ENCODE peak calls at places on chromosomes 13 and 19, in seven cellular contexts. M is mesendoderm, N is trophoblast cell, Z is H9, W is mesenchymal stem cell, G is neuronal stem cell, K is H1. Y is an unnamed sample.

GRCh38 chr19:3344608-3345598 is 21.5 kb upstream of the NFIC start:
- DNase-seq in M (no peak), N (peak; percentile 49), Z (no peak), W (no peak), K (no peak), G (no peak), Y (no peak)

GRCh38 chr19:52567921-52568320 is 2.2 kb upstream of the ZNF701 start:
- DNase-seq in Z (no peak), K (no peak), M (no peak), N (peak; percentile 93), W (no peak), G (no peak), Y (no peak)

GRCh38 chr19:35717665-35718344 is at the start of gene KMT2B:
- DNase-seq in K (peak; percentile 94), N (no peak), G (no peak), W (no peak), Z (peak; percentile 98), M (no peak), Y (no peak)

GRCh38 chr13:65787087-65787486 is 1443.0 kb downstream of the PCDH9 start:
- DNase-seq in N (no peak), K (no peak), Z (no peak), G (no peak), M (no peak), W (no peak), Y (peak; percentile 27)

GRCh38 chr13:75372923-75373841 is 108.8 kb downstream of the TBC1D4 start:
- DNase-seq in N (peak; percentile 78), K (no peak), G (no peak), M (no peak), W (no peak), Z (no peak), Y (no peak)

GRCh38 chr13:34416833-34417425 is 525.1 kb upstream of the NBEA start:
- DNase-seq in M (no peak), K (no peak), N (no peak), G (no peak), Z (no peak), W (no peak), Y (peak; percentile 39)

GRCh38 chr13:37602743-37603381 is 4.3 kb upstream of the POSTN start:
- DNase-seq in Z (no peak), G (no peak), M (no peak), K (no peak), N (peak; percentile 36), W (peak; percentile 43), Y (peak; percentile 47)

GRCh38 chr19:19507354-19507753 is 8.0 kb downstream of the TSSK6 start:
- DNase-seq in Z (no peak), G (no peak), N (no peak), K (no peak), W (no peak), M (no peak), Y (no peak)

GRCh38 chr13:110555601-110556223 is 5.8 kb downstream of the RAB20 start:
- DNase-seq in G (no peak), Z (no peak), K (no peak), N (no peak), M (no peak), W (no peak), Y (no peak)

GRCh38 chr13:113373811-113374485 is 10.0 kb upstream of the GRTP1 start:
- DNase-seq in W (no peak), N (no peak), Z (no peak), M (no peak), G (no peak), K (no peak), Y (no peak)

GRCh38 chr19:33447336-33448158 is 74.0 kb downstream of the CEBPG start:
- DNase-seq in K (no peak), W (no peak), N (peak; percentile 5), G (no peak), Z (no peak), M (no peak), Y (no peak)

GRCh38 chr13:33536639-33537425 is 251.3 kb upstream of the STARD13 start:
- DNase-seq in Z (no peak), K (no peak), N (no peak), W (peak; percentile 93), M (no peak), G (no peak), Y (peak; percentile 95)

GRCh38 chr19:9791552-9792181 is 23.1 kb upstream of the ZNF846 start:
- DNase-seq in G (peak; percentile 95), M (peak; percentile 98), N (peak; percentile 82), Z (peak; percentile 99), W (peak; percentile 97), K (peak; percentile 98), Y (peak; percentile 93)

GRCh38 chr19:33813391-33814101 is 16.9 kb downstream of the KCTD15 start:
- DNase-seq in W (no peak), Z (no peak), M (no peak), G (no peak), K (no peak), N (no peak), Y (no peak)

GRCh38 chr19:27935669-27936068 is 1277.3 kb downstream of the UQCRFS1 start:
- DNase-seq in Z (no peak), M (no peak), K (no peak), G (no peak), W (no peak), N (no peak), Y (no peak)

GRCh38 chr19:16265890-16266585 is 58.6 kb upstream of the KLF2 start:
- DNase-seq in K (no peak), N (no peak), G (no peak), Z (no peak), W (no peak), M (no peak), Y (no peak)

GRCh38 chr19:2461751-2462634 is 5.2 kb upstream of the LMNB2 start:
- DNase-seq in N (peak; percentile 53), W (peak; percentile 68), Z (peak; percentile 84), M (peak; percentile 80), K (peak; percentile 82), G (peak; percentile 56), Y (peak; percentile 56)

GRCh38 chr13:76425930-76426329 is 460.3 kb downstream of the KCTD12 start:
- DNase-seq in N (no peak), Z (no peak), G (no peak), W (peak; percentile 76), M (peak; percentile 10), K (no peak), Y (peak; percentile 93)

GRCh38 chr19:2962018-2962670 is 15.2 kb upstream of the TLE6 start:
- DNase-seq in G (peak; percentile 90), M (peak; percentile 86), Z (peak; percentile 62), N (peak; percentile 97), K (peak; percentile 69), W (peak; percentile 79), Y (peak; percentile 89)

GRCh38 chr19:36577271-36577996 is 4.3 kb upstream of the ZNF529 start:
- DNase-seq in G (no peak), Z (no peak), N (peak; percentile 4), W (no peak), K (no peak), M (peak; percentile 73), Y (no peak)

GRCh38 chr13:30927595-30927994 is 4.9 kb upstream of the TEX26 start:
- DNase-seq in W (no peak), G (no peak), M (no peak), K (no peak), Z (no peak), N (peak; percentile 18), Y (no peak)

GRCh38 chr13:100506154-100506553 is 82.4 kb downstream of the GGACT start:
- DNase-seq in N (no peak), W (no peak), G (no peak), K (no peak), M (no peak), Z (no peak), Y (no peak)

GRCh38 chr19:8638078-8638619 is 7.7 kb downstream of the NFILZ start:
- DNase-seq in N (peak; percentile 75), M (no peak), W (no peak), Z (no peak), K (no peak), G (no peak), Y (peak; percentile 21)

GRCh38 chr19:55671054-55671378 is 4.0 kb upstream of the EPN1 start:
- DNase-seq in N (no peak), M (no peak), Z (no peak), G (no peak), K (no peak), W (no peak), Y (no peak)

GRCh38 chr13:43127827-43128226 is 104.4 kb downstream of the DNAJC15 start:
- DNase-seq in W (peak; percentile 53), K (no peak), G (no peak), N (no peak), M (no peak), Z (no peak), Y (no peak)

GRCh38 chr13:44796597-44797517 is 192.4 kb downstream of the NUFIP1 start:
- DNase-seq in W (no peak), Z (no peak), N (no peak), K (no peak), G (no peak), M (no peak), Y (no peak)

GRCh38 chr19:38264486-38265212 is at the start of gene SPINT2:
- DNase-seq in N (peak; percentile 68), M (peak; percentile 91), G (peak; percentile 65), K (peak; percentile 98), Z (peak; percentile 93), W (no peak), Y (no peak)

GRCh38 chr19:5152013-5152763 is 183.3 kb downstream of the KDM4B start:
- DNase-seq in G (no peak), K (no peak), Z (no peak), W (no peak), N (no peak), M (no peak), Y (no peak)
- H3K18ac ChIP-seq in G (peak overlapping the region; percentile 11), K (no peak overlapping the region), Z (no peak overlapping the region), W (no peak overlapping the region), N (no peak overlapping the region), M (no peak overlapping the region), Y (no peak overlapping the region)

GRCh38 chr13:39040206-39040605 is 1.9 kb downstream of the NHLRC3 start:
- DNase-seq in N (peak; percentile 92), G (no peak), W (peak; percentile 22), Z (no peak), K (no peak), M (no peak), Y (no peak)
- H3K18ac ChIP-seq in N (no peak overlapping the region), G (no peak overlapping the region), W (no peak overlapping the region), Z (no peak overlapping the region), K (no peak overlapping the region), M (no peak overlapping the region), Y (no peak overlapping the region)

GRCh38 chr19:50551713-50552187 is 16.5 kb downstream of the LRRC4B start:
- DNase-seq in K (peak; percentile 54), W (no peak), N (no peak), M (peak; percentile 61), G (peak; percentile 75), Z (no peak), Y (no peak)
- H3K18ac ChIP-seq in K (peak overlapping the region; percentile 60), W (no peak overlapping the region), N (no peak overlapping the region), M (no peak overlapping the region), G (peak overlapping the region; percentile 94), Z (no peak overlapping the region), Y (no peak overlapping the region)

DNA sequence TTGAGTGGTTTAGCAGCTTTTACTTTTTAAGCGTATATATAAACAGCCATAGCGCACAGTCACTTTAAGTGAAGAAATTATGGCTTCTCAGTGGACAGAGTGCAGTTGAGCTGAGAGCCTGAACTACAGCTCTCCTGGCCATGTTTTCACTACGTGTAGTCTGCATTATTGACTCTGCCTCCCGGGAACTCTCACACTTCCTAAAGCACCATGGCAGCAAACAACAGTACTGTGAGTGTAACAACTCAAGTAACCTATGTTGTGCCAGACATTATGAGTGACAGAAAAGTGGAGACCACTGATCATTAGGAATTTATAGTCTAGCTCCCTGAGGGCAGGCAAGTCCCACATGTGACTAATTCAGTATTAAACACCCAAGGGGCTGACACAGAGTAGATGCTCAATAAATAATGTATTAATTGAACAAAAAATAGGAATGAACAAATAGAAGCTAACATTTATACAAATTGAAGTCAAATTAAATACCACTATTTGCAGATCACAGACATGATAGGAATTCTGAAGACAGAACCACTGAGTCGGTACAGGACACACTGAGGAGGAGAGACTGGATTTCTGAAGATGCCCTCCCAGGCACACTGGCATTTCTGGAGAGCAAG is 19.7 kb downstream of the EFNB2 start:
- DNase-seq in K (no peak), N (no peak), Z (no peak), M (no peak), G (no peak), W (no peak), Y (no peak)
- H3K18ac ChIP-seq in K (no peak overlapping the region), N (no peak overlapping the region), Z (no peak overlapping the region), M (no peak overlapping the region), G (no peak overlapping the region), W (peak overlapping the region; percentile 69), Y (no peak overlapping the region)